ENCODE peak calls at places on chromosomes 16 and 17, in six cellular contexts. P, M, H, N, S and R are unnamed samples.

GRCh38 chr16:30786936-30787612 is at the start of gene ZNF629:
- DNase-seq in P (peak; percentile 55), M (peak; percentile 77), H (peak; percentile 38), N (no peak), S (peak; percentile 92), R (no peak)

GRCh38 chr17:17479209-17479608 is 2.4 kb downstream of the MED9 start:
- DNase-seq in P (no peak), M (no peak), H (no peak), N (no peak), S (no peak), R (no peak)

GRCh38 chr16:85783441-85783840 is 15.9 kb downstream of the EMC8 start:
- DNase-seq in P (no peak), M (no peak), H (no peak), N (no peak), S (no peak), R (no peak)

GRCh38 chr17:75876190-75876937 is 2.0 kb downstream of the TRIM47 start:
- DNase-seq in P (peak; percentile 79), M (peak; percentile 36), H (peak; percentile 84), N (peak; percentile 60), S (peak; percentile 60), R (peak; percentile 61)

GRCh38 chr17:47914296-47914948 is 18.4 kb downstream of the SP2 start:
- DNase-seq in P (no peak), M (no peak), H (no peak), N (no peak), S (no peak), R (no peak)

GRCh38 chr17:44914148-44914547 is 1.2 kb downstream of the GFAP start:
- DNase-seq in P (no peak), M (no peak), H (no peak), N (no peak), S (no peak), R (no peak)

GRCh38 chr17:73476890-73477350 is 165.1 kb upstream of the CDC42EP4 start:
- DNase-seq in P (no peak), M (no peak), H (no peak), N (no peak), S (no peak), R (no peak)

GRCh38 chr17:2263183-2263954 is 40.2 kb downstream of the SMG6 start:
- DNase-seq in P (no peak), M (no peak), H (no peak), N (no peak), S (no peak), R (no peak)

GRCh38 chr16:50315346-50315997 is 49.1 kb downstream of the ADCY7 start:
- DNase-seq in P (peak; percentile 20), M (no peak), H (peak; percentile 5), N (no peak), S (no peak), R (peak; percentile 7)

GRCh38 chr17:70905796-70906195 is 736.5 kb downstream of the KCNJ2 start:
- DNase-seq in P (no peak), M (no peak), H (no peak), N (no peak), S (no peak), R (no peak)

GRCh38 chr17:76586741-76587487 is 1.3 kb upstream of the ST6GALNAC2 start:
- DNase-seq in P (no peak), M (peak; percentile 43), H (no peak), N (no peak), S (peak; percentile 66), R (no peak)

GRCh38 chr16:67284699-67285646 is 5.6 kb downstream of the PLEKHG4 start:
- DNase-seq in P (no peak), M (peak; percentile 61), H (no peak), N (no peak), S (peak; percentile 75), R (no peak)

GRCh38 chr16:73092236-73092781 is 44.4 kb upstream of the ZFHX3 start:
- DNase-seq in P (no peak), M (no peak), H (no peak), N (no peak), S (peak; percentile 44), R (no peak)

GRCh38 chr16:35748621-35749252 is 2289.3 kb downstream of the TP53TG3F start:
- DNase-seq in P (no peak), M (no peak), H (no peak), N (no peak), S (no peak), R (no peak)

GRCh38 chr17:64460955-64461354 is 12.0 kb downstream of the MILR1 start:
- DNase-seq in P (no peak), M (no peak), H (no peak), N (no peak), S (no peak), R (no peak)

GRCh38 chr17:44541884-44542581 is 15.3 kb upstream of the FZD2 start:
- DNase-seq in P (no peak), M (no peak), H (no peak), N (no peak), S (peak; percentile 28), R (no peak)